ENCODE peak calls at places on chromosomes 6 and 20, in nine cellular contexts. Z is astrocyte of the spinal cord; K is ELR; L is CD8-positive, alpha-beta T cell; X is progenitor cell of endocrine pancreas; I is mesenteric fat pad; N is upper lobe of left lung; T is AML-193; U is activated CD8-positive, alpha-beta T cell treated with anti-CD3 and anti-CD28 coated beads for 36 hours. W is an unnamed sample.

GRCh38 chr6:36545767-36546663 is 1.3 kb downstream of the STK38 start:
- DNase-seq in Z (peak), K (peak), L (peak), X (no peak), I (no peak), N (no peak), T (peak), U (peak), W (peak)

GRCh38 chr6:163706688-163707087 is 292.2 kb downstream of the QKI start:
- DNase-seq in Z (no peak), K (peak), L (no peak), X (no peak), I (no peak), N (no peak), T (no peak), U (no peak), W (no peak)

GRCh38 chr6:32075781-32076494 is 33.2 kb downstream of the TNXB start:
- DNase-seq in Z (no peak), K (peak), L (no peak), X (no peak), I (no peak), N (no peak), T (no peak), U (no peak), W (peak)

GRCh38 chr6:163782436-163783003 is 368.0 kb downstream of the QKI start:
- DNase-seq in Z (no peak), K (no peak), L (no peak), X (no peak), I (no peak), N (no peak), T (no peak), U (no peak), W (no peak)

GRCh38 chr6:20978176-20978614 is 443.9 kb downstream of the CDKAL1 start:
- DNase-seq in Z (peak), K (peak), L (no peak), X (no peak), I (no peak), N (no peak), T (no peak), U (no peak), W (peak)

GRCh38 chr20:4256886-4257285 is 241.5 kb upstream of the RNF24 start:
- DNase-seq in Z (no peak), K (peak), L (no peak), X (no peak), I (no peak), N (no peak), T (no peak), U (no peak), W (peak)

GRCh38 chr20:872855-873520 is 39.5 kb downstream of the FAM110A start:
- DNase-seq in Z (no peak), K (no peak), L (no peak), X (no peak), I (no peak), N (peak), T (no peak), U (no peak), W (no peak)

GRCh38 chr20:2626853-2627541 is 25.4 kb upstream of the NOP56 start:
- DNase-seq in Z (peak), K (peak), L (no peak), X (no peak), I (no peak), N (no peak), T (no peak), U (no peak), W (peak)

GRCh38 chr20:64119681-64120341 is 12.4 kb upstream of the NPBWR2 start:
- DNase-seq in Z (no peak), K (no peak), L (peak), X (no peak), I (peak), N (no peak), T (no peak), U (peak), W (no peak)

GRCh38 chr6:98467902-98468301 is 366.5 kb upstream of the POU3F2 start:
- DNase-seq in Z (no peak), K (no peak), L (no peak), X (no peak), I (no peak), N (no peak), T (no peak), U (no peak), W (no peak)

GRCh38 chr6:83371428-83371827 is 59.4 kb downstream of the ME1 start:
- DNase-seq in Z (peak), K (peak), L (no peak), X (no peak), I (no peak), N (no peak), T (no peak), U (no peak), W (peak)

GRCh38 chr6:41712651-41713103 is 22.7 kb downstream of the TFEB start:
- DNase-seq in Z (peak), K (no peak), L (no peak), X (no peak), I (no peak), N (no peak), T (peak), U (no peak), W (peak)

GRCh38 chr6:41638801-41639555 is 710 bp downstream of the MDFI start:
- DNase-seq in Z (peak), K (no peak), L (no peak), X (no peak), I (no peak), N (peak), T (no peak), U (no peak), W (no peak)

GRCh38 chr6:46400898-46401297 is 90.4 kb downstream of the RCAN2 start:
- DNase-seq in Z (no peak), K (no peak), L (no peak), X (no peak), I (no peak), N (no peak), T (no peak), U (no peak), W (no peak)

GRCh38 chr6:138007014-138007472 is 100.2 kb downstream of the PERP start:
- DNase-seq in Z (peak), K (peak), L (peak), X (no peak), I (no peak), N (no peak), T (peak), U (peak), W (peak)

GRCh38 chr20:38633577-38634093 is 32.0 kb downstream of the ARHGAP40 start:
- DNase-seq in Z (no peak), K (peak), L (peak), X (peak), I (no peak), N (no peak), T (peak), U (peak), W (peak)

GRCh38 chr6:125888989-125889656 is 67.4 kb upstream of the HINT3 start:
- DNase-seq in Z (peak), K (peak), L (no peak), X (no peak), I (no peak), N (no peak), T (peak), U (peak), W (peak)

GRCh38 chr6:158387036-158387435 is 74.8 kb downstream of the TULP4 start:
- DNase-seq in Z (no peak), K (peak), L (no peak), X (no peak), I (no peak), N (no peak), T (peak), U (peak), W (no peak)

GRCh38 chr6:166005846-166006592 is 161.6 kb downstream of the TBXT start:
- DNase-seq in Z (peak), K (peak), L (no peak), X (peak), I (no peak), N (peak), T (no peak), U (no peak), W (peak)

GRCh38 chr20:14957416-14957815 is 620.0 kb upstream of the FLRT3 start:
- DNase-seq in Z (no peak), K (no peak), L (no peak), X (no peak), I (no peak), N (no peak), T (no peak), U (no peak), W (no peak)

GRCh38 chr6:100353276-100354015 is 111.3 kb downstream of the SIM1 start:
- DNase-seq in Z (peak), K (peak), L (no peak), X (no peak), I (no peak), N (no peak), T (no peak), U (no peak), W (peak)

GRCh38 chr6:119966484-119966883 is 616.9 kb upstream of the MAN1A1 start:
- DNase-seq in Z (no peak), K (peak), L (no peak), X (no peak), I (no peak), N (no peak), T (peak), U (peak), W (no peak)

GRCh38 chr6:23696946-23697345 is 429.1 kb upstream of the NRSN1 start:
- DNase-seq in Z (peak), K (no peak), L (no peak), X (no peak), I (no peak), N (no peak), T (no peak), U (no peak), W (peak)

GRCh38 chr20:31566658-31567379 is 38.3 kb upstream of the ID1 start:
- DNase-seq in Z (no peak), K (no peak), L (no peak), X (no peak), I (no peak), N (peak), T (no peak), U (peak), W (no peak)

GRCh38 chr6:46215213-46215612 is 44.4 kb upstream of the ENPP5 start:
- DNase-seq in Z (no peak), K (no peak), L (no peak), X (no peak), I (no peak), N (no peak), T (no peak), U (no peak), W (no peak)

GRCh38 chr6:42136508-42137191 is 5.8 kb downstream of the C6orf132 start:
- DNase-seq in Z (peak), K (peak), L (peak), X (no peak), I (no peak), N (no peak), T (no peak), U (peak), W (peak)

GRCh38 chr20:40757087-40757486 is 68.1 kb upstream of the MAFB start:
- DNase-seq in Z (no peak), K (no peak), L (no peak), X (no peak), I (no peak), N (no peak), T (no peak), U (peak), W (no peak)

GRCh38 chr6:5112065-5112799 is 27.1 kb downstream of the PPP1R3G start:
- DNase-seq in Z (peak), K (peak), L (no peak), X (no peak), I (peak), N (no peak), T (no peak), U (no peak), W (peak)

GRCh38 chr20:32385541-32385940 is 27.4 kb downstream of the ASXL1 start:
- DNase-seq in Z (no peak), K (no peak), L (no peak), X (no peak), I (no peak), N (no peak), T (no peak), U (no peak), W (peak)

GRCh38 chr6:164911151-164911550 is 398.3 kb downstream of the C6orf118 start:
- DNase-seq in Z (no peak), K (no peak), L (no peak), X (no peak), I (no peak), N (no peak), T (no peak), U (no peak), W (no peak)

GRCh38 chr20:31927758-31928157 is 24.1 kb downstream of the PDRG1 start:
- DNase-seq in Z (no peak), K (no peak), L (no peak), X (no peak), I (no peak), N (no peak), T (no peak), U (no peak), W (no peak)

GRCh38 chr6:108650781-108651180 is 90.1 kb downstream of the FOXO3 start:
- DNase-seq in Z (peak), K (peak), L (no peak), X (no peak), I (no peak), N (no peak), T (peak), U (no peak), W (peak)

GRCh38 chr6:167651251-167652041 is 175.3 kb upstream of the AFDN start:
- DNase-seq in Z (no peak), K (no peak), L (no peak), X (no peak), I (no peak), N (peak), T (no peak), U (no peak), W (no peak)

W was measured in GM23248.